ENCODE peak calls at places on chromosomes 3 and 15, in nine cellular contexts. M is transverse colon, C is K562, V is tibial nerve, O is sigmoid colon, P is A549, K is stomach, E is HepG2, J is SK-N-SH. N is an unnamed sample.

GRCh38 chr3:29822051-29822450 is 541.2 kb downstream of the RBMS3 start:
- DNase-seq in M (no peak), C (no peak), V (no peak), O (no peak), P (no peak), K (no peak), E (no peak), J (no peak), N (no peak)

GRCh38 chr3:23981955-23982354 is 36.9 kb downstream of the NR1D2 start:
- DNase-seq in M (no peak), C (no peak), V (no peak), O (no peak), P (no peak), K (no peak), E (no peak), J (no peak), N (no peak)

GRCh38 chr3:141262306-141262705 is 30.7 kb downstream of the PXYLP1 start:
- DNase-seq in M (no peak), C (no peak), V (no peak), O (no peak), P (no peak), K (no peak), E (no peak), J (no peak), N (no peak)

GRCh38 chr3:41716391-41716910 is 245.5 kb downstream of the ULK4 start:
- DNase-seq in M (no peak), C (no peak), V (no peak), O (no peak), P (peak; percentile 3), K (no peak), E (no peak), J (peak; percentile 30), N (no peak)

GRCh38 chr15:70424937-70425411 is 327.3 kb upstream of the TLE3 start:
- DNase-seq in M (no peak), C (no peak), V (no peak), O (no peak), P (no peak), K (no peak), E (no peak), J (no peak), N (no peak)

GRCh38 chr15:81336568-81336967 is 12.6 kb upstream of the STARD5 start:
- DNase-seq in M (no peak), C (no peak), V (peak; percentile 39), O (no peak), P (peak; percentile 21), K (no peak), E (peak; percentile 12), J (no peak), N (no peak)

GRCh38 chr3:119205209-119205608 is 31.8 kb downstream of the UPK1B start:
- DNase-seq in M (no peak), C (no peak), V (no peak), O (no peak), P (peak; percentile 43), K (no peak), E (no peak), J (no peak), N (no peak)

GRCh38 chr3:139128803-139129202 is 84.1 kb upstream of the PRR23C start:
- DNase-seq in M (no peak), C (no peak), V (no peak), O (no peak), P (no peak), K (no peak), E (no peak), J (no peak), N (no peak)

GRCh38 chr3:5073374-5074085 is 48.6 kb upstream of the ARL8B start:
- DNase-seq in M (no peak), C (no peak), V (no peak), O (no peak), P (no peak), K (no peak), E (no peak), J (no peak), N (no peak)

GRCh38 chr3:48297111-48297810 is 36.2 kb downstream of the SPINK8 start:
- DNase-seq in M (no peak), C (no peak), V (no peak), O (no peak), P (no peak), K (no peak), E (no peak), J (no peak), N (no peak)

GRCh38 chr3:59251899-59252298 is 202.1 kb upstream of the CFAP20DC start:
- DNase-seq in M (no peak), C (no peak), V (no peak), O (no peak), P (no peak), K (no peak), E (no peak), J (no peak), N (no peak)

GRCh38 chr3:189531271-189531670 is 99.9 kb upstream of the TP63 start:
- DNase-seq in M (no peak), C (no peak), V (no peak), O (no peak), P (no peak), K (no peak), E (no peak), J (no peak), N (no peak)
- H3K4me3 ChIP-seq in M (no peak overlapping the region), C (no peak overlapping the region), V (no peak overlapping the region), O (no peak overlapping the region), P (no peak overlapping the region), K (no peak overlapping the region), E (no peak overlapping the region), J (no peak overlapping the region), N (no peak overlapping the region)

DNA sequence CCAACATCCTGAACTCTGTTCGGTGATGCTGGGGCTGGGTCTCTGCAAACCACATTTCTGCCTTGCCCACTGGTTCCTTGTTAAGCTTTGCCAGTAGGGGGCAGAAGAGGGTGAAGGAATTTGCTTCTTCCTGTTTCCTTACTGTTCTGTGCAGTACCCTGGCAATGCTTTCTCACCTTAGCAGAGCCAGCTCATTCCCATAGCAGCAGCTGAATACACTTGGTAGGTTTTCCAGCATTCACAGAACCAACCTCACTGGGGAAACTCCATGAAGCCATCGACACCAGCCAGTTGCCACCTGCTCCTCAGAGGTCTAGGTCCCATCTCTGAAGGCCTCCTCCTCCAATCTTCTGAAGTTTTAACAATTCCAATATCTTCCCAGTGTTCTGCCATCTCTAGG is 308.4 kb downstream of the PDCD6IP start:
- DNase-seq in M (peak; percentile 25), C (peak; percentile 55), V (no peak), O (no peak), P (no peak), K (peak; percentile 43), E (no peak), J (peak; percentile 10), N (no peak)
- TF ChIP-seq EP300 in M (no peak), C (no peak), V (no peak), O (no peak), P (no peak), K (no peak), E (no peak), J (no peak), N (no peak)

DNA sequence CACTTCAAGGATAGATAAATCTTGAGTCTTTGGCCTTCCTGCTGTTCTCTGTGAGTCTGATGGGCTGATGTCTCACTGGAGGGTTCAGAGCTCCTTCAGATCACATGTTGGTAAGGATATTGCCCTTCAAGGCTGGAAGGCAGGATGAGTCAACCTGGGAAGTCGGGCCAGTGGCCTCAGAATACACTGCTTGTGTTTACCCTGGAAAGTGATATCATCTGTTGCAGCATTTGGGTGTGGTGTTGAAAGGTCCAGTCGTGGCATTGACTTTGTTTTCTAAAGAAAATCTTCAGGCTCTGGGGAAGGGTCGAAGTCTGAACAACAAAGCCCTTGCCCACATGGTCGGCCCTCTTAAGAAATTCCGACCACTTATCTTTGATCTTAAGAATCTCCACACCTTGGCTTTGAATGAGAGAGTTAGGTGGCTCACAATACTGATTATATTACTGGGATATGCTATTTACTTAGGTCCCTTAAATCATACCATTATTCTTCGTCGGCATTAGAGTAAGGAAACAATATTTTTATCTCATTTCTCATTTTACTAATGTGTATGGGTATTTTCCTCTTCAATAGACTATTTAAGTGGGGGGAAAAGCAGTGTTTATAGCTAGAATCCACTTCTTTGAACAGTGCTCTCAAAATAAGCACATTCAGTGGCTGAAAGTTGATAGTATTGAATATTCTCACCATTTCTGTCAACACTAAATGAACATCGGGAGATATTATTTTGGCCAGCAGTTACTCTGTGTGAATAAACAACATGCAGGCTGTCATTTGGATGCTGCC is 303.9 kb upstream of the RASGRP1 start:
- DNase-seq in M (peak; percentile 50), C (no peak), V (peak; percentile 59), O (peak; percentile 78), P (peak; percentile 88), K (peak; percentile 36), E (peak; percentile 11), J (no peak), N (no peak)
- H3K4me3 ChIP-seq in M (no peak overlapping the region), C (no peak overlapping the region), V (no peak overlapping the region), O (no peak overlapping the region), P (no peak overlapping the region), K (no peak overlapping the region), E (no peak overlapping the region), J (no peak overlapping the region), N (no peak overlapping the region)

GRCh38 chr3:15290731-15291130 is 41.7 kb downstream of the SH3BP5 start:
- DNase-seq in M (no peak), C (no peak), V (no peak), O (peak; percentile 47), P (no peak), K (no peak), E (no peak), J (no peak), N (no peak)

GRCh38 chr3:15289661-15290060 is 42.7 kb downstream of the SH3BP5 start:
- DNase-seq in M (no peak), C (no peak), V (no peak), O (no peak), P (no peak), K (no peak), E (no peak), J (no peak), N (no peak)

GRCh38 chr3:15294914-15295313 is 37.5 kb downstream of the SH3BP5 start:
- DNase-seq in M (no peak), C (no peak), V (peak; percentile 50), O (peak; percentile 72), P (no peak), K (no peak), E (no peak), J (no peak), N (no peak)

GRCh38 chr3:15292765-15293522 is 39.4 kb downstream of the SH3BP5 start:
- DNase-seq in M (peak; percentile 32), C (no peak), V (peak; percentile 63), O (peak; percentile 85), P (no peak), K (no peak), E (no peak), J (no peak), N (peak; percentile 72)

DNA sequence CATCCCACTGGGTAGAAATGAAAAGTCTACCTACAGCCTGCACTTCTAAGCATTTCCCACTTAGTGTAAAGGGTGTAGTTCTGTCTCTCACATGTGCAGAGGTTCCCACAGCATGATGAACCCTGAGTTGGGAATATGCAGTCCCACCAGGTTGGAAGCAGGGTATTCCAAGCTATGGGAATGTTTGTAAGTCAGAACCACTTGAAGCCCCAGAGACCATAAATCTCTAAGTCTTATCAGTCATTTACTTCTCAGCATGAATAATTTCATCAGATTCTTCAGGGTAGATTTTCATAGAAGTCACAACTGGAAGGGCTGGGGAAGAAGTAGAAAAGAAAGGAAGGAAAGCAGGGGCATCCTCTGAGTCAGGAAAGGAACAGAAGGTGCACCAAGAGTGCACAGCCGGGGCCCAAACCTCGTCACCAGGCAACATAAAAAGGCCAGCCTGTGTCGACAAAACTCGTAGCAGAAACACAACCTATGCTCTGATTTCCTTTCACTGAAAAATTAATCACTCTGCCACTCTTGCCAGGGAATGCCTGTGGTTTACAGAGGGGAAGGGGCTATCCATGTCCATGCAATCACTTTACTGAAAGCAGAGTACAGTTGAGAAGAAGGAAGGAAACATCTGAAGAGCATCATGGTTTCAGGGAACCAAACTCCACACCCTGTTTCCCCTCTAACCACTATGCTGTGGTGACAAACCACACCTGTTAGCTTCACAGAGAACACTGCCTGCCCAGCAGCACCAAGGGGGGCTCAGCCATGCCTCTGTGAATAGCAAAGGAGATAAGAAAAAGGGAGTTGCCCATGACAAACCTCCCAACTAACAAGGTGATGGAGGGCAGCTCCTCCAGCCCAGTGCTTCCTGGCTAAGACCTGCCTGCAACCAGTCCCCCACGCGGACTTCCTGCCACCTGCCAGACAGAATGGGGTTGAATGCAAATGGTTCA is 40.5 kb downstream of the SH3BP5 start:
- DNase-seq in M (peak; percentile 52), C (peak; percentile 44), V (no peak), O (peak; percentile 62), P (no peak), K (no peak), E (no peak), J (no peak), N (no peak)
- TF ChIP-seq EP300 in M (no peak), C (no peak), V (no peak), O (no peak), P (no peak), K (no peak), E (no peak), J (no peak), N (no peak)

N was measured in ovary.